ENCODE peak calls at places on chromosomes 4 and X, in four cellular contexts. C, I, N and P are unnamed samples.

GRCh38 chr4:150867148-150867547 is 147.9 kb downstream of the LRBA start:
- DNase-seq in C (peak), I (peak), N (peak), P (no peak)

GRCh38 chr4:38759077-38759789 is 23.6 kb downstream of the TLR10 start:
- DNase-seq in C (peak), I (peak), N (peak), P (peak)

GRCh38 chr4:150768492-150768891 is 186.5 kb downstream of the MAB21L2 start:
- DNase-seq in C (no peak), I (no peak), N (no peak), P (no peak)

GRCh38 chr4:25970241-25970675 is 56.2 kb downstream of the SMIM20 start:
- DNase-seq in C (no peak), I (no peak), N (no peak), P (no peak)

GRCh38 chr4:56259595-56259994 is 127.7 kb downstream of the AASDH start:
- DNase-seq in C (no peak), I (no peak), N (no peak), P (no peak)

GRCh38 chr4:155615054-155615887 is 51.4 kb upstream of the GUCY1A1 start:
- DNase-seq in C (no peak), I (no peak), N (no peak), P (no peak)

GRCh38 chr4:54169176-54169575 is 59.9 kb upstream of the PDGFRA start:
- DNase-seq in C (no peak), I (no peak), N (no peak), P (no peak)

GRCh38 chr4:28845158-28845557 is 1875.0 kb upstream of the PCDH7 start:
- DNase-seq in C (no peak), I (no peak), N (no peak), P (no peak)

GRCh38 chr4:148054275-148054674 is 322.4 kb downstream of the ARHGAP10 start:
- DNase-seq in C (no peak), I (no peak), N (no peak), P (no peak)

GRCh38 chr4:77854431-77855111 is 8.1 kb upstream of the MRPL1 start:
- DNase-seq in C (no peak), I (no peak), N (no peak), P (no peak)

GRCh38 chr4:2830632-2831610 is 12.7 kb upstream of the ADD1 start:
- DNase-seq in C (no peak), I (no peak), N (no peak), P (no peak)

GRCh38 chr4:61638600-61638999 is 438.5 kb downstream of the ADGRL3 start:
- DNase-seq in C (no peak), I (no peak), N (no peak), P (no peak)

GRCh38 chrX:5916945-5917344 is 311.7 kb downstream of the NLGN4X start:
- DNase-seq in C (no peak), I (no peak), N (no peak), P (no peak)

GRCh38 chrX:49163555-49164419 is 1.2 kb downstream of the MAGIX start:
- DNase-seq in C (peak), I (peak), N (peak), P (peak)

GRCh38 chrX:1400731-1401471 is 9.0 kb upstream of the SLC25A6 start:
- DNase-seq in C (peak), I (peak), N (no peak), P (peak)

GRCh38 chrX:111634823-111635410 is 46.1 kb upstream of the ALG13 start:
- DNase-seq in C (no peak), I (no peak), N (no peak), P (no peak)

GRCh38 chrX:140744085-140744484 is 34.5 kb downstream of the LINC00632 start:
- DNase-seq in C (no peak), I (no peak), N (no peak), P (no peak)

GRCh38 chr4:128288689-128289106 is 1.1 kb upstream of the PGRMC2 start:
- DNase-seq in C (no peak), I (peak), N (peak), P (no peak)

GRCh38 chr4:3342182-3342854 is 49.5 kb downstream of the RGS12 start:
- DNase-seq in C (peak), I (no peak), N (no peak), P (no peak)

GRCh38 chr4:568962-569361 is 7.1 kb downstream of the TMEM271 start:
- DNase-seq in C (no peak), I (no peak), N (no peak), P (no peak)

GRCh38 chr4:56681158-56681848 is at the start of gene HOPX:
- DNase-seq in C (no peak), I (no peak), N (peak), P (no peak)

GRCh38 chr4:129545599-129546278 is 449.8 kb downstream of the C4orf33 start:
- DNase-seq in C (peak), I (no peak), N (no peak), P (no peak)

DNA sequence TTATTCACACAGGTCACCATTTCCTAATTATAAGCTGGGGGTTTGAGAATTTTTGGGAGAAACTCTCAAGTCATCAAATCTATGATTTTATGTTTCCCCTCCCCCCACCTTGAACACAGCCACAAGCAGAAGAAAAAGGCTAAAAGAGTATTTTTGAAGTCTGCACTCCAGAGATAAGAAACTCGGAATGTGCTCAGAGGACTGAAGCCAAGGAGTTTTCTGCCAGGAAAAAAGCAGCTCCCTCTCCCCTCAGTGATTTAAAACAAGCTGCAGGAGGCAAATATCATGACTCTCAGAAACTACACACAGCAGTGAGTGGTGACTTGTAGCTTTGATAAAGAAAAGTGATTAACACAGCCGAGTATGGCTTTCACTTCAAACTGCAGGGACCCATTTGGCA is 800.1 kb upstream of the FTHL17 start:
- DNase-seq in C (no peak), I (peak), N (no peak), P (no peak)
- TF ChIP-seq BRCA1 in C (no peak), I (no peak), N (no peak), P (no peak)

GRCh38 chr4:187256897-187257296 is 533.2 kb upstream of the FAT1 start:
- DNase-seq in C (no peak), I (no peak), N (no peak), P (no peak)

GRCh38 chr4:187258651-187259401 is 535.2 kb upstream of the FAT1 start:
- DNase-seq in C (no peak), I (no peak), N (no peak), P (no peak)
- TF ChIP-seq JUND in C (no peak), I (no peak), N (no peak), P (no peak)

GRCh38 chrX:24113161-24113560 is 36.4 kb upstream of the ZFX start:
- DNase-seq in C (no peak), I (no peak), N (no peak), P (no peak)

GRCh38 chrX:24117288-24117687 is 32.2 kb upstream of the ZFX start:
- DNase-seq in C (no peak), I (no peak), N (no peak), P (no peak)
- TF ChIP-seq BRCA1 in C (no peak), I (no peak), N (no peak), P (no peak)

DNA sequence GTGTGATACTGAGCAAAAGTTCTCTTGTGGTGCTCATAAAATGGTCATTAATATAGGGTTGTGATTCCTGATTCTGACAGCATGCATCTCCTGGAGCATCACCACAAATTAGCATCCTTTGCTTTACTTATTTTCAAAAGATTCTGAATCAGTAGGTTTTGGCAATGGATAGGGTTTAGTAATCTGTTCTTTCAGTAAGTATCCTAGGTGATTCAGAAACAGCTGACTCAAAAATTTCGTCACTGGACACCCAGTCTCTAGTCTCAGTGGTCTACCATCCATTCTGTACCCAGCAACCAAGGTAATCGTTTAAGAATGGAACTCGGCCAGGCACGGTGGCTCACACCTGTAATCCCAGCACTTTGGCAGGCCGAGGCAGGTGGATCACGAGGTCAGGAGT is 4.1 kb downstream of the CBLL2 start:
- DNase-seq in C (no peak), I (no peak), N (no peak), P (no peak)
- TF ChIP-seq JUND in C (no peak), I (no peak), N (no peak), P (no peak)

GRCh38 chr4:20251796-20252655 is at the start of gene SLIT2:
- DNase-seq in C (peak), I (peak), N (no peak), P (no peak)
- TF ChIP-seq BRCA1 in C (no peak), I (no peak), N (no peak), P (no peak)

DNA sequence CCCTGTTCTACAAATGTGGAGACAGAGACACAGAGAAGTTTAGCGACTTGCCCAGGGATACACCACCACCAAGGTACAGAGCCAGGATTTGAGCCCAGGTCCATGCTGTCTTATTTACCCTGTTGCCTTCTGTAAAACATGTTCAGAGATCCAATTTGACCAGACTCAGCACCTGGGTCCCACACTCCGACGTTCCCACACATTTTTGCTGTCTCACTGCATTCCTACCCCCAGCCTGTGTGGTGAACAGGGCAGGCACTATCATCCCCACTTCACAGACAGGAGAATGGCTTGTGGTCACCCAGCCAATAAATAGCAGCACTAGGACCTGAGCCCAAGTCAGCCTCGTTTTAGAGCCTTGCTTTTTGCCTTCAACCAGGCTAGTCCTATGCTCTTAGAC is 102.8 kb downstream of the PJA1 start:
- DNase-seq in C (no peak), I (no peak), N (no peak), P (no peak)
- TF ChIP-seq JUND in C (no peak), I (no peak), N (no peak), P (no peak)

DNA sequence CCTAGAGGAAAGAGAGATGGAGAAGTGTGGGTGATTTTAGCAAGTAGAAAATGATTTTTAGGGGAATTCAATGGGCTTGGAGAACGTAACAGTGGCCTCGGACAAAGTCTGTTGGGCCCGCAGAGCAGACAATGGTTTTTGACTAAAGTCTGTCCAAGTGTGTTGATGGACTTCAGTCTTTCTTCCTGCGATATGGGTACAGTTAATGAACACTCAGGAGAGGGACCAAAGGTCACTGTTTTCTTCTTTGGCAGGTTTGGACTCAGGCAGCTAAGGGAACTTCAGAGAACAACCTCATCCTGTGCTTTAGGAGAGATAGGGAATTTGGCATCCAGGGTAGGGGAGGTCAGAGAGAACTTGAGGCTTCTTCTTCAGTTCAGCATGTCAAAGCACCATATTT is 38.0 kb downstream of the CC2D2A start:
- DNase-seq in C (no peak), I (no peak), N (no peak), P (no peak)
- TF ChIP-seq BRCA1 in C (no peak), I (no peak), N (no peak), P (no peak)